ENCODE peak calls at places on chromosomes 5 and 9, in four cellular contexts. One of them, this sample, is unnamed.

GRCh38 chr9:14887149-14887548 is 23.1 kb downstream of the FREM1 start:
- DNase-seq in brain microvascular endothelial cell: no peak
- DNase-seq in uterus: no peak
- DNase-seq in tibial artery: no peak
- DNase-seq in this sample: no peak

GRCh38 chr5:150395690-150395979 is 17.1 kb downstream of the CD74 start:
- DNase-seq in brain microvascular endothelial cell: no peak
- DNase-seq in uterus: no peak
- DNase-seq in tibial artery: no peak
- DNase-seq in this sample: no peak

GRCh38 chr5:177128551-177128976 is 5.0 kb upstream of the NSD1 start:
- DNase-seq in brain microvascular endothelial cell: no peak
- DNase-seq in uterus: no peak
- DNase-seq in tibial artery: no peak
- DNase-seq in this sample: no peak

GRCh38 chr5:88509403-88509802 is 240.8 kb upstream of the TMEM161B start:
- DNase-seq in brain microvascular endothelial cell: no peak
- DNase-seq in uterus: no peak
- DNase-seq in tibial artery: no peak
- DNase-seq in this sample: no peak

GRCh38 chr9:129702563-129702962 is 37.1 kb downstream of the PRRX2 start:
- DNase-seq in brain microvascular endothelial cell: no peak
- DNase-seq in uterus: no peak
- DNase-seq in tibial artery: peak
- DNase-seq in this sample: peak

GRCh38 chr5:62457071-62457470 is 44.5 kb downstream of the IPO11 start:
- DNase-seq in brain microvascular endothelial cell: peak
- DNase-seq in uterus: no peak
- DNase-seq in tibial artery: no peak
- DNase-seq in this sample: no peak

GRCh38 chr5:89668821-89669220 is 740.7 kb downstream of the CETN3 start:
- DNase-seq in brain microvascular endothelial cell: no peak
- DNase-seq in uterus: no peak
- DNase-seq in tibial artery: no peak
- DNase-seq in this sample: no peak

GRCh38 chr5:88840497-88840896 is 42.5 kb downstream of the MEF2C start:
- DNase-seq in brain microvascular endothelial cell: no peak
- DNase-seq in uterus: no peak
- DNase-seq in tibial artery: no peak
- DNase-seq in this sample: no peak

GRCh38 chr5:109407913-109408312 is 1.9 kb downstream of the PJA2 start:
- DNase-seq in brain microvascular endothelial cell: no peak
- DNase-seq in uterus: no peak
- DNase-seq in tibial artery: no peak
- DNase-seq in this sample: no peak

GRCh38 chr5:12845549-12846159 is 941.4 kb upstream of the CTNND2 start:
- DNase-seq in brain microvascular endothelial cell: no peak
- DNase-seq in uterus: no peak
- DNase-seq in tibial artery: no peak
- DNase-seq in this sample: no peak

GRCh38 chr9:98222885-98223640 is 30.6 kb upstream of the CORO2A start:
- DNase-seq in brain microvascular endothelial cell: peak
- DNase-seq in uterus: no peak
- DNase-seq in tibial artery: no peak
- DNase-seq in this sample: peak

GRCh38 chr5:149443210-149443609 is 64.1 kb upstream of the IL17B start:
- DNase-seq in brain microvascular endothelial cell: no peak
- DNase-seq in uterus: no peak
- DNase-seq in tibial artery: no peak
- DNase-seq in this sample: no peak

GRCh38 chr5:172798422-172799215 is 27.6 kb upstream of the DUSP1 start:
- DNase-seq in brain microvascular endothelial cell: peak
- DNase-seq in uterus: peak
- DNase-seq in tibial artery: peak
- DNase-seq in this sample: peak

GRCh38 chr5:146878471-146879172 is at the start of gene PPP2R2B:
- DNase-seq in brain microvascular endothelial cell: no peak
- DNase-seq in uterus: no peak
- DNase-seq in tibial artery: peak
- DNase-seq in this sample: no peak

GRCh38 chr9:137972355-137972987 is 94.9 kb downstream of the CACNA1B start:
- DNase-seq in brain microvascular endothelial cell: no peak
- DNase-seq in uterus: no peak
- DNase-seq in tibial artery: peak
- DNase-seq in this sample: no peak

GRCh38 chr5:33788922-33789321 is 102.9 kb downstream of the ADAMTS12 start:
- DNase-seq in brain microvascular endothelial cell: peak
- DNase-seq in uterus: no peak
- DNase-seq in tibial artery: no peak
- DNase-seq in this sample: no peak

GRCh38 chr5:177094224-177095087 is 7.7 kb downstream of the FGFR4 start:
- DNase-seq in brain microvascular endothelial cell: peak
- DNase-seq in uterus: peak
- DNase-seq in tibial artery: no peak
- DNase-seq in this sample: no peak

GRCh38 chr9:122951056-122951455 is 10.2 kb downstream of the RABGAP1 start:
- DNase-seq in brain microvascular endothelial cell: no peak
- DNase-seq in uterus: no peak
- DNase-seq in tibial artery: no peak
- DNase-seq in this sample: no peak

GRCh38 chr5:174827521-174827920 is 103.1 kb downstream of the MSX2 start:
- DNase-seq in brain microvascular endothelial cell: peak
- DNase-seq in uterus: no peak
- DNase-seq in tibial artery: no peak
- DNase-seq in this sample: no peak

GRCh38 chr5:116771466-116772151 is 197.0 kb upstream of the SEMA6A start:
- DNase-seq in brain microvascular endothelial cell: no peak
- DNase-seq in uterus: no peak
- DNase-seq in tibial artery: no peak
- DNase-seq in this sample: no peak

GRCh38 chr9:21806644-21807043 is 4.2 kb downstream of the MTAP start:
- DNase-seq in brain microvascular endothelial cell: no peak
- DNase-seq in uterus: no peak
- DNase-seq in tibial artery: no peak
- DNase-seq in this sample: no peak

GRCh38 chr5:427415-428087 is 15.4 kb upstream of the EXOC3 start:
- DNase-seq in brain microvascular endothelial cell: no peak
- DNase-seq in uterus: no peak
- DNase-seq in tibial artery: peak
- DNase-seq in this sample: no peak

GRCh38 chr9:36504154-36504550 is 68.5 kb upstream of the MELK start:
- DNase-seq in brain microvascular endothelial cell: no peak
- DNase-seq in uterus: no peak
- DNase-seq in tibial artery: no peak
- DNase-seq in this sample: no peak

GRCh38 chr5:98986556-98986955 is 57.7 kb upstream of the CHD1 start:
- DNase-seq in brain microvascular endothelial cell: no peak
- DNase-seq in uterus: no peak
- DNase-seq in tibial artery: no peak
- DNase-seq in this sample: no peak

GRCh38 chr5:81826128-81826527 is 75.2 kb upstream of the SSBP2 start:
- DNase-seq in brain microvascular endothelial cell: no peak
- DNase-seq in uterus: no peak
- DNase-seq in tibial artery: no peak
- DNase-seq in this sample: no peak

GRCh38 chr5:10301842-10302610 is 5.7 kb downstream of the CMBL start:
- DNase-seq in brain microvascular endothelial cell: no peak
- DNase-seq in uterus: no peak
- DNase-seq in tibial artery: peak
- DNase-seq in this sample: no peak

GRCh38 chr5:10306114-10306513 is 1.6 kb downstream of the CMBL start:
- DNase-seq in brain microvascular endothelial cell: no peak
- DNase-seq in uterus: no peak
- DNase-seq in tibial artery: no peak
- DNase-seq in this sample: no peak

GRCh38 chr5:10303201-10303600 is 4.5 kb downstream of the CMBL start:
- DNase-seq in brain microvascular endothelial cell: no peak
- DNase-seq in uterus: no peak
- DNase-seq in tibial artery: no peak
- DNase-seq in this sample: no peak

GRCh38 chr5:10304932-10305331 is 2.8 kb downstream of the CMBL start:
- DNase-seq in brain microvascular endothelial cell: no peak
- DNase-seq in uterus: no peak
- DNase-seq in tibial artery: no peak
- DNase-seq in this sample: no peak

GRCh38 chr5:10303699-10304170 is 4.0 kb downstream of the CMBL start:
- DNase-seq in brain microvascular endothelial cell: no peak
- DNase-seq in uterus: no peak
- DNase-seq in tibial artery: no peak
- DNase-seq in this sample: no peak
- H3K27ac ChIP-seq in brain microvascular endothelial cell: no peak
- H3K27ac ChIP-seq in uterus: no peak
- H3K27ac ChIP-seq in tibial artery: no peak
- H3K27ac ChIP-seq in this sample: no peak

GRCh38 chr5:135850671-135851070 is 16.2 kb downstream of the SLC25A48 start:
- DNase-seq in brain microvascular endothelial cell: no peak
- DNase-seq in uterus: no peak
- DNase-seq in tibial artery: no peak
- DNase-seq in this sample: no peak
- H3K27ac ChIP-seq in brain microvascular endothelial cell: no peak
- H3K27ac ChIP-seq in uterus: no peak
- H3K27ac ChIP-seq in tibial artery: no peak
- H3K27ac ChIP-seq in this sample: no peak

DNA sequence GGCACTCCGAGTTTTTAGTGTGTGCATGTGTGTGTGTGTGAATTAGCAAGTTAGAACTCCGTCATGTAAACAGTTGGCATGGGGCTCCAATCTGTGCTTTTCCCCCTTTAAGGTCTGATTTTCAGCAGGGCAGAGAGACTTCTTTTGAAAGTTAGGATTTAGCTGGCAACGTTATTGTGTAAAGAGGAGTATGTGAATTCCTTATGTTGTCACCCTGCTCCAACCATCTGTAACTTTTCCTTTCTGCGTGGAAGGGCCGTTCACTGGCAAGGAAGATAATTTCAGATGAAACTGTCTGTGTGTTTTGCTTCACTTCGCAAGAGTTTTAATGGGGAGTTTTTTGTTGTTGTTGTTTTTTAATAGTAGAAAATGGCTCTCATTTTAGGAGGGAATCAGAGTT is 342 bp downstream of the SGCD start:
- DNase-seq in brain microvascular endothelial cell: no peak
- DNase-seq in uterus: no peak
- DNase-seq in tibial artery: no peak
- DNase-seq in this sample: no peak
- H3K27ac ChIP-seq in brain microvascular endothelial cell: no peak
- H3K27ac ChIP-seq in uterus: peak
- H3K27ac ChIP-seq in tibial artery: peak
- H3K27ac ChIP-seq in this sample: no peak

DNA sequence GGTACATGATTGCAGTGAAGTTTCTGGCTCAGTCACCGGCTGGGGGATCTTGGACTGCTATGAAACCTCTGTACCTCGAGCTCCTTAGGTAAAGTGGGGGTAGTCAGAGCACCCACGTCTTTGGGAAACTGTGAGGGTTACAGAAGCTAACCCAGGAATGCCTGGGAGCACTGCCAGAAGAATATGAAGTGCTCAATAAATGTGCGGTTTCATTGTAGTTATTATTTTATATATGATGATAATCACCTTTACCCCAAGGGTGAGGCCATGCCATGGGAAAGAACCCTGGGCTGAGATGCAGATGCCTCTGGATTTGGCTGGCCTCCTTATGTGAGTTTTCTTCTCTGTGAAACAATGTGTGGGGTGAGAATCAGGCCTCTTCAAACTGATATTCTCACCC is 3.7 kb downstream of the NPR3 start:
- DNase-seq in brain microvascular endothelial cell: no peak
- DNase-seq in uterus: no peak
- DNase-seq in tibial artery: no peak
- DNase-seq in this sample: no peak
- H3K27ac ChIP-seq in brain microvascular endothelial cell: no peak
- H3K27ac ChIP-seq in uterus: no peak
- H3K27ac ChIP-seq in tibial artery: peak
- H3K27ac ChIP-seq in this sample: no peak

GRCh38 chr5:54837939-54838457 is 147.4 kb downstream of the ESM1 start:
- DNase-seq in brain microvascular endothelial cell: no peak
- DNase-seq in uterus: no peak
- DNase-seq in tibial artery: no peak
- DNase-seq in this sample: no peak
- H3K27ac ChIP-seq in brain microvascular endothelial cell: no peak
- H3K27ac ChIP-seq in uterus: no peak
- H3K27ac ChIP-seq in tibial artery: no peak
- H3K27ac ChIP-seq in this sample: no peak

DNA sequence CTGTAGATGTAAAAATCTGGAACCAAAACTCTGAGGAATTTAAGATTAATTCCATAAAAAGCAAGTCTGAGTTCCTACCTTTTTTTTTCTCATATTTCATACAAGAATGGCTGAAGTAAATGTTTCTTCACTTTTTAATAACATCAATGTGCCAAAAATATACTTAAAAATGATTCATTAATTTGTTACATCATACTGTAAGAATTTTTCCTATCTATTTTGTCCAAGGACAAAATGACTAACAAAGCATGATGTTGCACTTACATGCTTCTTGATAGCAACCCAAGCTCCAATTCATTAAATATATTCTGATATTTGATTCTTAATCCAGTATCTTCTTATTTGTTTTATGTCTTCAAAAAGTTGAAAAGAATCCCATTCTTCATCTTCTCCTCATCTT is 988.3 kb downstream of the TLE1 start:
- DNase-seq in brain microvascular endothelial cell: no peak
- DNase-seq in uterus: no peak
- DNase-seq in tibial artery: no peak
- DNase-seq in this sample: no peak
- H3K27ac ChIP-seq in brain microvascular endothelial cell: no peak
- H3K27ac ChIP-seq in uterus: no peak
- H3K27ac ChIP-seq in tibial artery: no peak
- H3K27ac ChIP-seq in this sample: no peak

GRCh38 chr5:66828551-66829421 is 232.6 kb downstream of the MAST4 start:
- DNase-seq in brain microvascular endothelial cell: peak
- DNase-seq in uterus: peak
- DNase-seq in tibial artery: no peak
- DNase-seq in this sample: peak
- H3K27ac ChIP-seq in brain microvascular endothelial cell: peak
- H3K27ac ChIP-seq in uterus: peak
- H3K27ac ChIP-seq in tibial artery: no peak
- H3K27ac ChIP-seq in this sample: peak

DNA sequence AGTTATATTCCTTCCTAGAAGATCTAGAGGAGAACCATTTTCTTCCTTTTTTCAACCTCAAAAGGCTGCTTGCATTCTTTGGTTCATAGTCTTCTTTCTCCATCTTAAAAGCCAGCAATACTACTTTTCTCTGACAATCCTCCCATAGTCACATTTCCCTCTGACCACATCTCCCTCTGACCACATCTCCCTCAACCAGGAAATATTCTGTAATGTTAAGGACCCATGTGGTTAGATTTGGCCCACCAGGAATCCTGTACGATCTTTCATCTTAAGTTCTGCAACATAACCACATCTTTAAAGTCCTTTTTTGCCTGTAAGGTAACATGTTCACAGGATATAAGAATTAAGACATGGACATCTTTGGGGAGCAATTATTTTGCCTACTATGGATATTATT is 179.4 kb upstream of the SPEF2 start:
- DNase-seq in brain microvascular endothelial cell: no peak
- DNase-seq in uterus: no peak
- DNase-seq in tibial artery: no peak
- DNase-seq in this sample: no peak
- H3K27ac ChIP-seq in brain microvascular endothelial cell: no peak
- H3K27ac ChIP-seq in uterus: no peak
- H3K27ac ChIP-seq in tibial artery: no peak
- H3K27ac ChIP-seq in this sample: no peak